ENCODE peak calls at places on chromosomes 4 and X, in seven cellular contexts. One of them, this sample, is unnamed.
A peak's percentile ranks its signal among the peaks of the same experiment; 100 is the strongest.

GRCh38 chrX:138191998-138192397 is 519.5 kb downstream of the FGF13 start:
- DNase-seq in upper lobe of left lung: no peak
- DNase-seq in sigmoid colon: no peak
- DNase-seq in esophagus squamous epithelium: no peak
- DNase-seq in HCT116: no peak
- DNase-seq in uterus: no peak
- DNase-seq in IMR-90: peak; percentile 19
- DNase-seq in this sample: no peak

GRCh38 chr4:155612074-155612473 is 54.6 kb upstream of the GUCY1A1 start:
- DNase-seq in upper lobe of left lung: no peak
- DNase-seq in sigmoid colon: no peak
- DNase-seq in esophagus squamous epithelium: no peak
- DNase-seq in HCT116: no peak
- DNase-seq in uterus: no peak
- DNase-seq in IMR-90: no peak
- DNase-seq in this sample: no peak

GRCh38 chr4:138579146-138579545 is 337.0 kb upstream of the SLC7A11 start:
- DNase-seq in upper lobe of left lung: no peak
- DNase-seq in sigmoid colon: no peak
- DNase-seq in esophagus squamous epithelium: no peak
- DNase-seq in HCT116: no peak
- DNase-seq in uterus: no peak
- DNase-seq in IMR-90: no peak
- DNase-seq in this sample: no peak

GRCh38 chrX:129842510-129843208 is 1.0 kb downstream of the ZDHHC9 start:
- DNase-seq in upper lobe of left lung: peak; percentile 67
- DNase-seq in sigmoid colon: peak; percentile 68
- DNase-seq in esophagus squamous epithelium: no peak
- DNase-seq in HCT116: no peak
- DNase-seq in uterus: peak; percentile 19
- DNase-seq in IMR-90: peak; percentile 49
- DNase-seq in this sample: peak; percentile 29

GRCh38 chrX:9019151-9019550 is 14.8 kb downstream of the FAM9B start:
- DNase-seq in upper lobe of left lung: no peak
- DNase-seq in sigmoid colon: no peak
- DNase-seq in esophagus squamous epithelium: no peak
- DNase-seq in HCT116: no peak
- DNase-seq in uterus: no peak
- DNase-seq in IMR-90: peak; percentile 3
- DNase-seq in this sample: no peak

GRCh38 chr4:148056879-148057278 is 325.0 kb downstream of the ARHGAP10 start:
- DNase-seq in upper lobe of left lung: peak; percentile 68
- DNase-seq in sigmoid colon: no peak
- DNase-seq in esophagus squamous epithelium: no peak
- DNase-seq in HCT116: peak; percentile 6
- DNase-seq in uterus: no peak
- DNase-seq in IMR-90: peak; percentile 77
- DNase-seq in this sample: peak; percentile 65

GRCh38 chr4:56976283-56976877 is 1.0 kb downstream of the NOA1 start:
- DNase-seq in upper lobe of left lung: peak; percentile 31
- DNase-seq in sigmoid colon: no peak
- DNase-seq in esophagus squamous epithelium: no peak
- DNase-seq in HCT116: no peak
- DNase-seq in uterus: no peak
- DNase-seq in IMR-90: no peak
- DNase-seq in this sample: peak; percentile 32

GRCh38 chr4:96649536-96649935 is 809.6 kb downstream of the PDHA2 start:
- DNase-seq in upper lobe of left lung: no peak
- DNase-seq in sigmoid colon: no peak
- DNase-seq in esophagus squamous epithelium: no peak
- DNase-seq in HCT116: peak; percentile 76
- DNase-seq in uterus: no peak
- DNase-seq in IMR-90: no peak
- DNase-seq in this sample: no peak

GRCh38 chr4:110668463-110669245 is 45.8 kb upstream of the PITX2 start:
- DNase-seq in upper lobe of left lung: no peak
- DNase-seq in sigmoid colon: no peak
- DNase-seq in esophagus squamous epithelium: no peak
- DNase-seq in HCT116: no peak
- DNase-seq in uterus: no peak
- DNase-seq in IMR-90: no peak
- DNase-seq in this sample: no peak

GRCh38 chrX:34487364-34487763 is 169.7 kb downstream of the TMEM47 start:
- DNase-seq in upper lobe of left lung: no peak
- DNase-seq in sigmoid colon: no peak
- DNase-seq in esophagus squamous epithelium: no peak
- DNase-seq in HCT116: no peak
- DNase-seq in uterus: no peak
- DNase-seq in IMR-90: no peak
- DNase-seq in this sample: no peak

GRCh38 chr4:102579794-102580462 is 78.8 kb downstream of the NFKB1 start:
- DNase-seq in upper lobe of left lung: no peak
- DNase-seq in sigmoid colon: no peak
- DNase-seq in esophagus squamous epithelium: no peak
- DNase-seq in HCT116: no peak
- DNase-seq in uterus: no peak
- DNase-seq in IMR-90: no peak
- DNase-seq in this sample: no peak

GRCh38 chr4:79526970-79527565 is 119.0 kb upstream of the GK2 start:
- DNase-seq in upper lobe of left lung: no peak
- DNase-seq in sigmoid colon: no peak
- DNase-seq in esophagus squamous epithelium: no peak
- DNase-seq in HCT116: no peak
- DNase-seq in uterus: no peak
- DNase-seq in IMR-90: no peak
- DNase-seq in this sample: no peak

GRCh38 chr4:101158507-101158906 is 188.8 kb downstream of the PPP3CA start:
- DNase-seq in upper lobe of left lung: no peak
- DNase-seq in sigmoid colon: no peak
- DNase-seq in esophagus squamous epithelium: no peak
- DNase-seq in HCT116: no peak
- DNase-seq in uterus: no peak
- DNase-seq in IMR-90: no peak
- DNase-seq in this sample: no peak

GRCh38 chr4:88097301-88097700 is 61.1 kb downstream of the ABCG2 start:
- DNase-seq in upper lobe of left lung: no peak
- DNase-seq in sigmoid colon: no peak
- DNase-seq in esophagus squamous epithelium: no peak
- DNase-seq in HCT116: no peak
- DNase-seq in uterus: no peak
- DNase-seq in IMR-90: peak; percentile 66
- DNase-seq in this sample: no peak

GRCh38 chr4:8728536-8729407 is 136.2 kb downstream of the CPZ start:
- DNase-seq in upper lobe of left lung: peak; percentile 18
- DNase-seq in sigmoid colon: peak; percentile 56
- DNase-seq in esophagus squamous epithelium: no peak
- DNase-seq in HCT116: no peak
- DNase-seq in uterus: peak; percentile 9
- DNase-seq in IMR-90: no peak
- DNase-seq in this sample: peak; percentile 24

GRCh38 chrX:119381349-119381944 is 17.7 kb upstream of the SLC25A43 start:
- DNase-seq in upper lobe of left lung: no peak
- DNase-seq in sigmoid colon: no peak
- DNase-seq in esophagus squamous epithelium: no peak
- DNase-seq in HCT116: no peak
- DNase-seq in uterus: no peak
- DNase-seq in IMR-90: no peak
- DNase-seq in this sample: no peak

GRCh38 chrX:10855845-10856244 is 235.5 kb upstream of the MID1 start:
- DNase-seq in upper lobe of left lung: no peak
- DNase-seq in sigmoid colon: no peak
- DNase-seq in esophagus squamous epithelium: no peak
- DNase-seq in HCT116: no peak
- DNase-seq in uterus: no peak
- DNase-seq in IMR-90: no peak
- DNase-seq in this sample: no peak

GRCh38 chr4:17027495-17027894 is 129.1 kb upstream of the LDB2 start:
- DNase-seq in upper lobe of left lung: no peak
- DNase-seq in sigmoid colon: no peak
- DNase-seq in esophagus squamous epithelium: no peak
- DNase-seq in HCT116: peak; percentile 73
- DNase-seq in uterus: no peak
- DNase-seq in IMR-90: peak; percentile 99
- DNase-seq in this sample: no peak

GRCh38 chr4:140154572-140154891 is 548 bp upstream of the MAML3 start:
- DNase-seq in upper lobe of left lung: no peak
- DNase-seq in sigmoid colon: no peak
- DNase-seq in esophagus squamous epithelium: no peak
- DNase-seq in HCT116: no peak
- DNase-seq in uterus: no peak
- DNase-seq in IMR-90: no peak
- DNase-seq in this sample: no peak

GRCh38 chr4:140152760-140153418 is 1.1 kb downstream of the MAML3 start:
- DNase-seq in upper lobe of left lung: peak; percentile 58
- DNase-seq in sigmoid colon: peak; percentile 86
- DNase-seq in esophagus squamous epithelium: no peak
- DNase-seq in HCT116: no peak
- DNase-seq in uterus: peak; percentile 74
- DNase-seq in IMR-90: peak; percentile 44
- DNase-seq in this sample: peak; percentile 71

GRCh38 chr4:140153419-140153743 is 603 bp downstream of the MAML3 start:
- DNase-seq in upper lobe of left lung: no peak
- DNase-seq in sigmoid colon: no peak
- DNase-seq in esophagus squamous epithelium: no peak
- DNase-seq in HCT116: no peak
- DNase-seq in uterus: no peak
- DNase-seq in IMR-90: no peak
- DNase-seq in this sample: no peak

GRCh38 chr4:140152015-140152703 is 1.8 kb downstream of the MAML3 start:
- DNase-seq in upper lobe of left lung: peak; percentile 81
- DNase-seq in sigmoid colon: peak; percentile 86
- DNase-seq in esophagus squamous epithelium: no peak
- DNase-seq in HCT116: peak; percentile 46
- DNase-seq in uterus: peak; percentile 68
- DNase-seq in IMR-90: no peak
- DNase-seq in this sample: peak; percentile 70

DNA sequence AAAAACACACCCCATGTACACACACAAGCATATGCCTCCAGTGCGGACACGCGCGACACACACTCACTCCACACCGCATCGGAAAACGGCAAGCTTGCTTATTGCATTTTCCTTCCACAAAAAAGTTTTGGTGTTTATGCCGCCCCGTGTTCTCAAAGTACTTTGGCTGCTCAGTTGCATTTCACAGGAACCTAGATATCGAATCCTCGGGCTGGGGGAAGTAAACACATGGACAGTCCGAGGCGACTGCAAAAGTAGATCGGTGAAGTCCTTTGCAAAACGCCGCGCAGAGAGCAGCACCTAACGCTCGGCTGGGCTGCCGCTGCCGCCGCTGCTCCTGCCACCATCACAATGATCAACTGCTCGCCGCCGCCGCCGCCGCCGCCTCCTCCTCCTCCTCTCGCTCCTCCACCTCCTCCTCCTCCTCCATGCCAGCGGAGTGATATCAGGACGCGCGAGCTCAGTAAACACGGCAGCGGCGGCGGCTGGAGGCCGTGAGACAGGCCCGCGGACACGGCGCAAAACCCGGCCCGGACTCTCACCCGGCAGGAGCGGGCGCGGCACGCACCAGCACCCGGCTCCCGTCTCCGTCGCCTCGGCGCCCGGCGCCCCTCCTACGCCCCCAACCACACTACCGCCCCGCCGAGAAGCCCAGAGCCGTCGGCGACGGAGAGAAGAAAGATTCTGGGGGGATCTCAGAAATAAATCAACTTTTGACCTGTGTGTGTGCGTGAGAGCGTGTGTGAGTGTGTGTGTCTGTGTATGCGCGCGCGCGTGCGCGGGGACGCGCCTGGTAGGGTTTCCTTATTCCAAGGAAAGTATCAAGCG is at the start of gene MAML3:
- DNase-seq in upper lobe of left lung: peak; percentile 94
- DNase-seq in sigmoid colon: peak; percentile 98
- DNase-seq in esophagus squamous epithelium: peak; percentile 31
- DNase-seq in HCT116: peak; percentile 90
- DNase-seq in uterus: peak; percentile 96
- DNase-seq in IMR-90: peak; percentile 96
- DNase-seq in this sample: peak; percentile 96
- TF ChIP-seq POLR2A in upper lobe of left lung: peak; percentile 66
- TF ChIP-seq POLR2A in sigmoid colon: peak; percentile 84
- TF ChIP-seq POLR2A in esophagus squamous epithelium: peak; percentile 44
- TF ChIP-seq POLR2A in HCT116: no peak
- TF ChIP-seq POLR2A in uterus: peak; percentile 65
- TF ChIP-seq POLR2A in IMR-90: peak; percentile 62
- TF ChIP-seq POLR2A in this sample: peak; percentile 96

GRCh38 chr4:39353478-39354177 is 12.5 kb downstream of the RFC1 start:
- DNase-seq in upper lobe of left lung: no peak
- DNase-seq in sigmoid colon: no peak
- DNase-seq in esophagus squamous epithelium: no peak
- DNase-seq in HCT116: no peak
- DNase-seq in uterus: no peak
- DNase-seq in IMR-90: peak; percentile 39
- DNase-seq in this sample: no peak
- TF ChIP-seq POLR2A in upper lobe of left lung: no peak
- TF ChIP-seq POLR2A in sigmoid colon: no peak
- TF ChIP-seq POLR2A in esophagus squamous epithelium: no peak
- TF ChIP-seq POLR2A in HCT116: no peak
- TF ChIP-seq POLR2A in uterus: no peak
- TF ChIP-seq POLR2A in IMR-90: no peak
- TF ChIP-seq POLR2A in this sample: peak; percentile 32

GRCh38 chr4:77075869-77076801 is at the start of gene CCNI:
- DNase-seq in upper lobe of left lung: peak; percentile 96
- DNase-seq in sigmoid colon: peak; percentile 99
- DNase-seq in esophagus squamous epithelium: peak; percentile 73
- DNase-seq in HCT116: peak; percentile 95
- DNase-seq in uterus: peak; percentile 96
- DNase-seq in IMR-90: peak; percentile 97
- DNase-seq in this sample: peak; percentile 98
- TF ChIP-seq POLR2A in upper lobe of left lung: peak; percentile 80
- TF ChIP-seq POLR2A in sigmoid colon: peak; percentile 56
- TF ChIP-seq POLR2A in esophagus squamous epithelium: peak; percentile 25
- TF ChIP-seq POLR2A in HCT116: peak; percentile 95
- TF ChIP-seq POLR2A in uterus: peak; percentile 85
- TF ChIP-seq POLR2A in IMR-90: peak; percentile 97
- TF ChIP-seq POLR2A in this sample: peak; percentile 83

GRCh38 chr4:75675004-75675531 is 1.9 kb upstream of the G3BP2 start:
- DNase-seq in upper lobe of left lung: no peak
- DNase-seq in sigmoid colon: no peak
- DNase-seq in esophagus squamous epithelium: no peak
- DNase-seq in HCT116: no peak
- DNase-seq in uterus: no peak
- DNase-seq in IMR-90: no peak
- DNase-seq in this sample: no peak

GRCh38 chr4:75671802-75672421 is 1.3 kb downstream of the G3BP2 start:
- DNase-seq in upper lobe of left lung: no peak
- DNase-seq in sigmoid colon: no peak
- DNase-seq in esophagus squamous epithelium: no peak
- DNase-seq in HCT116: no peak
- DNase-seq in uterus: no peak
- DNase-seq in IMR-90: no peak
- DNase-seq in this sample: no peak

GRCh38 chr4:75672461-75673026 is 667 bp downstream of the G3BP2 start:
- DNase-seq in upper lobe of left lung: peak; percentile 66
- DNase-seq in sigmoid colon: peak; percentile 83
- DNase-seq in esophagus squamous epithelium: peak; percentile 31
- DNase-seq in HCT116: peak; percentile 22
- DNase-seq in uterus: peak; percentile 53
- DNase-seq in IMR-90: peak; percentile 41
- DNase-seq in this sample: peak; percentile 80

GRCh38 chr4:75673959-75674328 is 733 bp upstream of the G3BP2 start:
- DNase-seq in upper lobe of left lung: no peak
- DNase-seq in sigmoid colon: no peak
- DNase-seq in esophagus squamous epithelium: no peak
- DNase-seq in HCT116: no peak
- DNase-seq in uterus: no peak
- DNase-seq in IMR-90: no peak
- DNase-seq in this sample: peak; percentile 37

GRCh38 chr4:75673027-75673958 is at the start of gene G3BP2:
- DNase-seq in upper lobe of left lung: peak; percentile 99
- DNase-seq in sigmoid colon: peak; percentile 99
- DNase-seq in esophagus squamous epithelium: peak; percentile 93
- DNase-seq in HCT116: peak; percentile 98
- DNase-seq in uterus: peak; percentile 97
- DNase-seq in IMR-90: peak; percentile 98
- DNase-seq in this sample: peak; percentile 99
- TF ChIP-seq POLR2A in upper lobe of left lung: peak; percentile 88
- TF ChIP-seq POLR2A in sigmoid colon: peak; percentile 85
- TF ChIP-seq POLR2A in esophagus squamous epithelium: peak; percentile 72
- TF ChIP-seq POLR2A in HCT116: peak; percentile 87
- TF ChIP-seq POLR2A in uterus: peak; percentile 86
- TF ChIP-seq POLR2A in IMR-90: peak; percentile 78
- TF ChIP-seq POLR2A in this sample: peak; percentile 97

This sample was measured in adrenal gland.